ENCODE peak calls at places on chromosomes 12 and 14, in eight cellular contexts. One of them, this sample, is unnamed.
A peak's percentile ranks its signal among the peaks of the same experiment; 100 is the strongest.

GRCh38 chr12:116551952-116552749 is 7.0 kb upstream of the MAP1LC3B2 start:
- DNase-seq in ACHN: no peak
- DNase-seq in choroid plexus epithelial cell: peak; percentile 88
- DNase-seq in psoas muscle: no peak
- DNase-seq in stimulated activated CD8-positive, alpha-beta memory T cell treated with anti-CD3 and anti-CD28 coated beads, Interleukin-4, amount 100 ng/mL, for 24 hours: no peak
- DNase-seq in progenitor cell of endocrine pancreas: no peak
- DNase-seq in kidney tubule cell: peak; percentile 49
- DNase-seq in substantia nigra: no peak
- DNase-seq in this sample: peak; percentile 64

GRCh38 chr14:51453869-51454268 is 197.8 kb upstream of the FRMD6 start:
- DNase-seq in ACHN: peak; percentile 78
- DNase-seq in choroid plexus epithelial cell: no peak
- DNase-seq in psoas muscle: no peak
- DNase-seq in stimulated activated CD8-positive, alpha-beta memory T cell treated with anti-CD3 and anti-CD28 coated beads, Interleukin-4, amount 100 ng/mL, for 24 hours: no peak
- DNase-seq in progenitor cell of endocrine pancreas: no peak
- DNase-seq in kidney tubule cell: peak; percentile 83
- DNase-seq in substantia nigra: peak; percentile 5
- DNase-seq in this sample: no peak

GRCh38 chr14:34714320-34715107 is at the start of gene CFL2:
- DNase-seq in ACHN: peak; percentile 72
- DNase-seq in choroid plexus epithelial cell: peak; percentile 56
- DNase-seq in psoas muscle: peak; percentile 88
- DNase-seq in stimulated activated CD8-positive, alpha-beta memory T cell treated with anti-CD3 and anti-CD28 coated beads, Interleukin-4, amount 100 ng/mL, for 24 hours: peak; percentile 60
- DNase-seq in progenitor cell of endocrine pancreas: peak; percentile 75
- DNase-seq in kidney tubule cell: peak; percentile 80
- DNase-seq in substantia nigra: peak; percentile 89
- DNase-seq in this sample: peak; percentile 48

GRCh38 chr14:56342419-56342901 is 224.2 kb downstream of the PELI2 start:
- DNase-seq in ACHN: no peak
- DNase-seq in choroid plexus epithelial cell: peak; percentile 81
- DNase-seq in psoas muscle: no peak
- DNase-seq in stimulated activated CD8-positive, alpha-beta memory T cell treated with anti-CD3 and anti-CD28 coated beads, Interleukin-4, amount 100 ng/mL, for 24 hours: no peak
- DNase-seq in progenitor cell of endocrine pancreas: no peak
- DNase-seq in kidney tubule cell: no peak
- DNase-seq in substantia nigra: no peak
- DNase-seq in this sample: peak; percentile 42

GRCh38 chr14:100784523-100785337 is 41.2 kb upstream of the MEG3 start:
- DNase-seq in ACHN: no peak
- DNase-seq in choroid plexus epithelial cell: no peak
- DNase-seq in psoas muscle: no peak
- DNase-seq in stimulated activated CD8-positive, alpha-beta memory T cell treated with anti-CD3 and anti-CD28 coated beads, Interleukin-4, amount 100 ng/mL, for 24 hours: no peak
- DNase-seq in progenitor cell of endocrine pancreas: no peak
- DNase-seq in kidney tubule cell: no peak
- DNase-seq in substantia nigra: no peak
- DNase-seq in this sample: no peak

GRCh38 chr12:131113562-131113961 is 159.9 kb downstream of the ADGRD1 start:
- DNase-seq in ACHN: no peak
- DNase-seq in choroid plexus epithelial cell: no peak
- DNase-seq in psoas muscle: peak; percentile 9
- DNase-seq in stimulated activated CD8-positive, alpha-beta memory T cell treated with anti-CD3 and anti-CD28 coated beads, Interleukin-4, amount 100 ng/mL, for 24 hours: no peak
- DNase-seq in progenitor cell of endocrine pancreas: no peak
- DNase-seq in kidney tubule cell: peak; percentile 49
- DNase-seq in substantia nigra: no peak
- DNase-seq in this sample: no peak

GRCh38 chr12:14514154-14514842 is 53.4 kb downstream of the PLBD1 start:
- DNase-seq in ACHN: peak; percentile 26
- DNase-seq in choroid plexus epithelial cell: peak; percentile 54
- DNase-seq in psoas muscle: no peak
- DNase-seq in stimulated activated CD8-positive, alpha-beta memory T cell treated with anti-CD3 and anti-CD28 coated beads, Interleukin-4, amount 100 ng/mL, for 24 hours: no peak
- DNase-seq in progenitor cell of endocrine pancreas: peak; percentile 37
- DNase-seq in kidney tubule cell: peak; percentile 74
- DNase-seq in substantia nigra: no peak
- DNase-seq in this sample: peak; percentile 53

GRCh38 chr14:90538716-90539495 is 142.1 kb downstream of the CALM1 start:
- DNase-seq in ACHN: no peak
- DNase-seq in choroid plexus epithelial cell: no peak
- DNase-seq in psoas muscle: no peak
- DNase-seq in stimulated activated CD8-positive, alpha-beta memory T cell treated with anti-CD3 and anti-CD28 coated beads, Interleukin-4, amount 100 ng/mL, for 24 hours: no peak
- DNase-seq in progenitor cell of endocrine pancreas: no peak
- DNase-seq in kidney tubule cell: no peak
- DNase-seq in substantia nigra: no peak
- DNase-seq in this sample: no peak

GRCh38 chr14:91570021-91570420 is 59.9 kb upstream of the PPP4R3A start:
- DNase-seq in ACHN: no peak
- DNase-seq in choroid plexus epithelial cell: no peak
- DNase-seq in psoas muscle: no peak
- DNase-seq in stimulated activated CD8-positive, alpha-beta memory T cell treated with anti-CD3 and anti-CD28 coated beads, Interleukin-4, amount 100 ng/mL, for 24 hours: no peak
- DNase-seq in progenitor cell of endocrine pancreas: no peak
- DNase-seq in kidney tubule cell: no peak
- DNase-seq in substantia nigra: no peak
- DNase-seq in this sample: no peak

GRCh38 chr12:84329933-84330332 is 582.7 kb downstream of the SLC6A15 start:
- DNase-seq in ACHN: no peak
- DNase-seq in choroid plexus epithelial cell: no peak
- DNase-seq in psoas muscle: no peak
- DNase-seq in stimulated activated CD8-positive, alpha-beta memory T cell treated with anti-CD3 and anti-CD28 coated beads, Interleukin-4, amount 100 ng/mL, for 24 hours: no peak
- DNase-seq in progenitor cell of endocrine pancreas: no peak
- DNase-seq in kidney tubule cell: peak; percentile 34
- DNase-seq in substantia nigra: no peak
- DNase-seq in this sample: no peak

GRCh38 chr14:99360774-99361595 is 89.0 kb upstream of the BCL11B start:
- DNase-seq in ACHN: no peak
- DNase-seq in choroid plexus epithelial cell: no peak
- DNase-seq in psoas muscle: no peak
- DNase-seq in stimulated activated CD8-positive, alpha-beta memory T cell treated with anti-CD3 and anti-CD28 coated beads, Interleukin-4, amount 100 ng/mL, for 24 hours: no peak
- DNase-seq in progenitor cell of endocrine pancreas: no peak
- DNase-seq in kidney tubule cell: no peak
- DNase-seq in substantia nigra: no peak
- DNase-seq in this sample: no peak

GRCh38 chr12:93090768-93091172 is 161.7 kb upstream of the EEA1 start:
- DNase-seq in ACHN: peak; percentile 62
- DNase-seq in choroid plexus epithelial cell: peak; percentile 83
- DNase-seq in psoas muscle: no peak
- DNase-seq in stimulated activated CD8-positive, alpha-beta memory T cell treated with anti-CD3 and anti-CD28 coated beads, Interleukin-4, amount 100 ng/mL, for 24 hours: no peak
- DNase-seq in progenitor cell of endocrine pancreas: no peak
- DNase-seq in kidney tubule cell: peak; percentile 82
- DNase-seq in substantia nigra: no peak
- DNase-seq in this sample: peak; percentile 71

GRCh38 chr14:97456958-97457357 is 659.8 kb downstream of the VRK1 start:
- DNase-seq in ACHN: no peak
- DNase-seq in choroid plexus epithelial cell: no peak
- DNase-seq in psoas muscle: no peak
- DNase-seq in stimulated activated CD8-positive, alpha-beta memory T cell treated with anti-CD3 and anti-CD28 coated beads, Interleukin-4, amount 100 ng/mL, for 24 hours: peak; percentile 47
- DNase-seq in progenitor cell of endocrine pancreas: no peak
- DNase-seq in kidney tubule cell: peak; percentile 65
- DNase-seq in substantia nigra: no peak
- DNase-seq in this sample: no peak